ENCODE peak calls at places on chromosomes 3 and 15, in five cellular contexts. One of them, this sample, is unnamed.

GRCh38 chr3:61927332-61927731 is 366.0 kb downstream of the PTPRG start:
- DNase-seq in HuH-7: no peak
- DNase-seq in sigmoid colon: peak
- DNase-seq in iris pigment epithelial cell: peak
- DNase-seq in NCI-H774: no peak
- DNase-seq in this sample: no peak

GRCh38 chr3:36309092-36309491 is 71.2 kb upstream of the STAC start:
- DNase-seq in HuH-7: no peak
- DNase-seq in sigmoid colon: no peak
- DNase-seq in iris pigment epithelial cell: no peak
- DNase-seq in NCI-H774: no peak
- DNase-seq in this sample: no peak

GRCh38 chr3:186962445-186962844 is 32.1 kb downstream of the ST6GAL1 start:
- DNase-seq in HuH-7: no peak
- DNase-seq in sigmoid colon: no peak
- DNase-seq in iris pigment epithelial cell: no peak
- DNase-seq in NCI-H774: no peak
- DNase-seq in this sample: no peak

GRCh38 chr3:127590282-127590592 is 296 bp downstream of the TPRA1 start:
- DNase-seq in HuH-7: no peak
- DNase-seq in sigmoid colon: peak
- DNase-seq in iris pigment epithelial cell: peak
- DNase-seq in NCI-H774: no peak
- DNase-seq in this sample: no peak

GRCh38 chr15:66231421-66232266 is 21.9 kb downstream of the MEGF11 start:
- DNase-seq in HuH-7: no peak
- DNase-seq in sigmoid colon: no peak
- DNase-seq in iris pigment epithelial cell: no peak
- DNase-seq in NCI-H774: no peak
- DNase-seq in this sample: no peak

GRCh38 chr15:32834156-32834555 is 116.4 kb downstream of the GREM1 start:
- DNase-seq in HuH-7: no peak
- DNase-seq in sigmoid colon: no peak
- DNase-seq in iris pigment epithelial cell: no peak
- DNase-seq in NCI-H774: no peak
- DNase-seq in this sample: no peak

GRCh38 chr3:124826703-124827102 is 60.5 kb downstream of the ITGB5 start:
- DNase-seq in HuH-7: no peak
- DNase-seq in sigmoid colon: peak
- DNase-seq in iris pigment epithelial cell: peak
- DNase-seq in NCI-H774: no peak
- DNase-seq in this sample: no peak

GRCh38 chr3:148648685-148649352 is 48.9 kb upstream of the AGTR1 start:
- DNase-seq in HuH-7: no peak
- DNase-seq in sigmoid colon: no peak
- DNase-seq in iris pigment epithelial cell: peak
- DNase-seq in NCI-H774: no peak
- DNase-seq in this sample: no peak

GRCh38 chr3:56917740-56918568 is 116.2 kb upstream of the ARHGEF3 start:
- DNase-seq in HuH-7: no peak
- DNase-seq in sigmoid colon: no peak
- DNase-seq in iris pigment epithelial cell: no peak
- DNase-seq in NCI-H774: no peak
- DNase-seq in this sample: no peak

GRCh38 chr3:7305561-7305960 is 444.6 kb downstream of the GRM7 start:
- DNase-seq in HuH-7: no peak
- DNase-seq in sigmoid colon: no peak
- DNase-seq in iris pigment epithelial cell: no peak
- DNase-seq in NCI-H774: no peak
- DNase-seq in this sample: no peak

GRCh38 chr3:43327184-43327950 is 41.0 kb downstream of the SNRK start:
- DNase-seq in HuH-7: no peak
- DNase-seq in sigmoid colon: no peak
- DNase-seq in iris pigment epithelial cell: peak
- DNase-seq in NCI-H774: no peak
- DNase-seq in this sample: no peak

GRCh38 chr3:31942446-31942845 is 38.6 kb downstream of the OSBPL10 start:
- DNase-seq in HuH-7: no peak
- DNase-seq in sigmoid colon: no peak
- DNase-seq in iris pigment epithelial cell: no peak
- DNase-seq in NCI-H774: no peak
- DNase-seq in this sample: no peak

GRCh38 chr3:63370094-63370493 is 92.0 kb downstream of the SYNPR start:
- DNase-seq in HuH-7: no peak
- DNase-seq in sigmoid colon: no peak
- DNase-seq in iris pigment epithelial cell: no peak
- DNase-seq in NCI-H774: no peak
- DNase-seq in this sample: no peak

GRCh38 chr3:29764603-29765254 is 483.9 kb downstream of the RBMS3 start:
- DNase-seq in HuH-7: no peak
- DNase-seq in sigmoid colon: no peak
- DNase-seq in iris pigment epithelial cell: peak
- DNase-seq in NCI-H774: no peak
- DNase-seq in this sample: no peak

This sample was measured in HepG2.